ENCODE peak calls at places on chromosomes 16 and 17, in six cellular contexts. Q is GM23248; J is substantia nigra; S is lower lobe of right lung; X is CD8-positive, alpha-beta T cell; B is body of pancreas. T is an unnamed sample.
A peak's percentile ranks its signal among the peaks of the same experiment; 100 is the strongest.

GRCh38 chr17:42194133-42194899 is at the start of gene GHDC:
- DNase-seq in Q (peak; percentile 87), J (peak; percentile 82), S (peak; percentile 88), X (peak; percentile 50), B (peak; percentile 96), T (no peak)

GRCh38 chr16:22684282-22685161 is 129.4 kb upstream of the HS3ST2 start:
- DNase-seq in Q (peak; percentile 72), J (no peak), S (no peak), X (no peak), B (no peak), T (no peak)

GRCh38 chr17:6853764-6854442 is 22.4 kb upstream of the TEKT1 start:
- DNase-seq in Q (no peak), J (no peak), S (no peak), X (no peak), B (peak; percentile 23), T (no peak)

GRCh38 chr17:78029697-78030096 is 71.2 kb downstream of the TNRC6C start:
- DNase-seq in Q (no peak), J (no peak), S (no peak), X (no peak), B (no peak), T (no peak)

GRCh38 chr17:82227629-82228277 is 1.1 kb upstream of the SLC16A3 start:
- DNase-seq in Q (no peak), J (no peak), S (no peak), X (no peak), B (no peak), T (no peak)

GRCh38 chr16:53549970-53550406 is 47.0 kb upstream of the AKTIP start:
- DNase-seq in Q (peak; percentile 93), J (peak; percentile 36), S (no peak), X (peak; percentile 13), B (peak; percentile 67), T (peak; percentile 6)

GRCh38 chr16:84277244-84277823 is 17.3 kb upstream of the WFDC1 start:
- DNase-seq in Q (peak; percentile 63), J (peak; percentile 53), S (peak; percentile 82), X (peak; percentile 43), B (peak; percentile 66), T (no peak)

GRCh38 chr16:61654962-61655361 is 381.3 kb downstream of the CDH8 start:
- DNase-seq in Q (no peak), J (no peak), S (no peak), X (no peak), B (no peak), T (no peak)

GRCh38 chr17:81010935-81011334 is 19.3 kb downstream of the CHMP6 start:
- DNase-seq in Q (no peak), J (no peak), S (no peak), X (no peak), B (no peak), T (no peak)

GRCh38 chr17:74176546-74177001 is 26.9 kb upstream of the RPL38 start:
- DNase-seq in Q (peak; percentile 78), J (peak; percentile 45), S (peak; percentile 58), X (no peak), B (peak; percentile 72), T (no peak)

GRCh38 chr16:67884684-67885083 is at the start of gene NRN1L:
- DNase-seq in Q (peak; percentile 95), J (peak; percentile 81), S (peak; percentile 86), X (no peak), B (peak; percentile 66), T (peak; percentile 44)

GRCh38 chr17:10041916-10042588 is 137.0 kb upstream of the RCVRN start:
- DNase-seq in Q (peak; percentile 71), J (no peak), S (no peak), X (no peak), B (no peak), T (no peak)

GRCh38 chr16:48099455-48099854 is 56.3 kb downstream of the ABCC12 start:
- DNase-seq in Q (peak; percentile 33), J (no peak), S (no peak), X (no peak), B (no peak), T (no peak)

GRCh38 chr17:60167095-60167741 is 17.4 kb downstream of the CA4 start:
- DNase-seq in Q (no peak), J (no peak), S (no peak), X (no peak), B (peak; percentile 79), T (no peak)

GRCh38 chr16:85829751-85830445 is 30.4 kb downstream of the COX4I1 start:
- DNase-seq in Q (no peak), J (peak; percentile 15), S (peak; percentile 73), X (no peak), B (no peak), T (no peak)

GRCh38 chr17:55152236-55152635 is 112.5 kb upstream of the HLF start:
- DNase-seq in Q (no peak), J (no peak), S (no peak), X (no peak), B (no peak), T (peak; percentile 10)

GRCh38 chr17:35795007-35795870 is at the start of gene MMP28:
- DNase-seq in Q (peak; percentile 54), J (peak; percentile 28), S (peak; percentile 75), X (no peak), B (peak; percentile 48), T (no peak)

GRCh38 chr16:11621920-11622651 is 35.4 kb upstream of the LITAF start:
- DNase-seq in Q (peak; percentile 56), J (no peak), S (no peak), X (peak; percentile 44), B (no peak), T (no peak)

GRCh38 chr16:1313721-1314120 is 4.3 kb downstream of the UBE2I start:
- DNase-seq in Q (no peak), J (no peak), S (no peak), X (no peak), B (no peak), T (no peak)

GRCh38 chr17:65750678-65751077 is 189.2 kb upstream of the AXIN2 start:
- DNase-seq in Q (peak; percentile 91), J (no peak), S (peak; percentile 80), X (peak; percentile 2), B (peak; percentile 89), T (peak; percentile 93)

GRCh38 chr17:79108232-79108850 is 33.7 kb downstream of the ENGASE start:
- DNase-seq in Q (no peak), J (no peak), S (no peak), X (no peak), B (no peak), T (no peak)

GRCh38 chr16:86363057-86363490 is 147.3 kb upstream of the FOXF1 start:
- DNase-seq in Q (peak; percentile 92), J (no peak), S (no peak), X (no peak), B (no peak), T (no peak)

GRCh38 chr16:72620853-72621252 is 427.1 kb downstream of the ZFHX3 start:
- DNase-seq in Q (no peak), J (no peak), S (no peak), X (no peak), B (no peak), T (no peak)

GRCh38 chr16:72621651-72622050 is 426.3 kb downstream of the ZFHX3 start:
- DNase-seq in Q (no peak), J (no peak), S (no peak), X (no peak), B (no peak), T (no peak)

GRCh38 chr16:72626623-72627022 is 421.3 kb downstream of the ZFHX3 start:
- DNase-seq in Q (no peak), J (no peak), S (no peak), X (no peak), B (no peak), T (no peak)
- H3K27ac ChIP-seq in Q (no peak overlapping the region), J (no peak overlapping the region), S (no peak overlapping the region), X (no peak overlapping the region), B (no peak overlapping the region), T (peak overlapping the region; percentile 83)

DNA sequence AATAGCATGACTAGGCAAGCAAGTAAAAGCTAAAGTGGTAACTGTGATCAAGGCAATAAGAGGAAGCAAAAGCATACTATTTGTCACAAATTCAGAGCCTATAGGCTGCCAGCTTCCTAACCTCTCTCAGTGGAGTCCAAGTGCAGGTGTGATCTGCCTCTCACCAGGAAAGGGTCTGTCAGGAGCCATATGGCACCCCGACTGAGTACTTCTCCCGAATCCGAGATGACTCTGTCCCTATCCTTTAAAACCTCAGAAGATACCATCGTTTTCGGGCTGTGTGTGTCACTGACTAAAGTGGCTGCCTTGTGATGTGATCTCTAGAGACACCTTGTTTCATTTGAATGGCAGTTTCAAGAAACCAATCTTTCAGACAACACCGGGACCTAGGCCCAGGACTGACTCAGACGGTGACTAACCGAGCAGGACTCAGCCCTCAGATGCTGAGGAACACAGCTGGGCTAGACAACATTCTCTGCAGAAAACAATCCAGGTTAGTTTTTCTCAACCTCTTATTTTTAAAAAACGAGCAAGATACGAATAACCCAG is 63.6 kb downstream of the SMG6 start:
- DNase-seq in Q (peak; percentile 95), J (no peak), S (no peak), X (no peak), B (peak; percentile 15), T (peak; percentile 60)
- H3K27ac ChIP-seq in Q (peak overlapping the region; percentile 92), J (no peak overlapping the region), S (peak overlapping the region; percentile 34), X (no peak overlapping the region), B (no peak overlapping the region), T (peak overlapping the region; percentile 57)

GRCh38 chr16:65779196-65779595 is 587.3 kb upstream of the CDH5 start:
- DNase-seq in Q (no peak), J (no peak), S (no peak), X (no peak), B (no peak), T (no peak)

GRCh38 chr16:65781363-65781762 is 585.1 kb upstream of the CDH5 start:
- DNase-seq in Q (peak; percentile 8), J (no peak), S (no peak), X (no peak), B (no peak), T (no peak)

GRCh38 chr16:65782537-65783290 is 583.8 kb upstream of the CDH5 start:
- DNase-seq in Q (peak; percentile 90), J (no peak), S (no peak), X (no peak), B (peak; percentile 15), T (no peak)

GRCh38 chr16:65783709-65784474 is 582.6 kb upstream of the CDH5 start:
- DNase-seq in Q (peak; percentile 7), J (no peak), S (no peak), X (no peak), B (no peak), T (no peak)

DNA sequence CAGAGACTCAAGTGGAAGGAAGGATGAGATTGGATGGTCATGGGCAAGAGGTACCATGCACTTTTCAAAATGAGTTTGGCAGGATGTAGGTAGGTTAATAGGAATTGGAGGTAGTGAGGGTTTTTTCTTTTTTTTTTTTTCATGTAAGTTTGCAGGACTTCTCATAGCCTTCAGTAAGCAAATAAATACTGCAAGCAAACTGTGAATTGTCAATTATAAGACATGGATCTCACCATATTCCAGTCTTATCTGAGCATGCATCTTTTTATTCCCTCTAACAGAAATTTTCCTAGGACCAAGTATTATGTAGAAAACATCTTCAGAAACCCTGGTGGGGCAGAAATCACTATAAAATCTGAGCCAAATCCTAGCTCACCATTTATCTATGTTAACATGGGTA is 584.6 kb upstream of the CDH5 start:
- DNase-seq in Q (no peak), J (no peak), S (no peak), X (no peak), B (no peak), T (no peak)
- H3K27ac ChIP-seq in Q (no peak overlapping the region), J (no peak overlapping the region), S (no peak overlapping the region), X (no peak overlapping the region), B (no peak overlapping the region), T (no peak overlapping the region)

DNA sequence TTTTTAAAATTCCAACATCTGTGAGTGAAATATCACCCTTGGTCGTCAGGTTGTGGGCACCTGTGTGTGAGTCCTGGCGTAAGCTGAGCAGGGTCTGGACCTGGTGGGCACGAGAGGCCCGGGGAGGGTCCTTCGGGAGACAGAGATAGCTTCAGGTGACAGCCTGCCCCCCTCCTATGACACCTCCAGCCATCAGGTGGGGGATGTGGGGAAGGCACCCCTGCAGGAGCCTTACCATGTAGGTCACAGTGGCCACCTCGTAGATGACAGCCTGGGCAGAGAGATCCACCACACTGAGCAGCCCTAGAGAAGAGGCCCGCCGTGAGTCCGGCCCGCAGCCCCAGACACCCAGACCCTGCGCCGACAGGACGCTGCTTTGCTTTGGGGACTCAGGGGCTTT is 11.2 kb downstream of the SLC47A2 start:
- DNase-seq in Q (no peak), J (no peak), S (no peak), X (no peak), B (no peak), T (no peak)
- H3K27ac ChIP-seq in Q (no peak overlapping the region), J (no peak overlapping the region), S (no peak overlapping the region), X (no peak overlapping the region), B (no peak overlapping the region), T (no peak overlapping the region)

T was measured in epithelial cell of prostate.